ENCODE peak calls at places on chromosomes 3 and 15, in ten cellular contexts. Z is activated T-cell treated with anti-CD3 and anti-CD28 coated beads for 1 hour; I is ELF-1; Y is colonic mucosa; D is activated T-helper 1 cell treated with Interleukin-2 at 50 U/mL for 16 hours; H is AG09319; O is stimulated activated CD4-positive, alpha-beta T cell treated with anti-CD3 and anti-CD28 coated beads, TNF-alpha, amount 100 ng/mL, for 24 hours; U is psoas muscle; G is Panc1; V is LHCN-M2. K is an unnamed sample.

GRCh38 chr3:158279584-158279983 is 169.7 kb downstream of the RSRC1 start:
- DNase-seq in O (no peak), V (no peak), G (no peak), H (no peak), D (no peak), U (no peak), I (no peak), Y (no peak), Z (no peak), K (no peak)

GRCh38 chr3:84759361-84759760 is 199.4 kb upstream of the CADM2 start:
- DNase-seq in U (no peak), V (no peak), Y (no peak), Z (no peak), O (no peak), H (no peak), G (no peak), I (no peak), D (no peak), K (no peak)

GRCh38 chr3:138186803-138187295 is 252 bp upstream of the ARMC8 start:
- DNase-seq in O (peak; percentile 83), V (peak; percentile 84), G (no peak), D (peak; percentile 82), Y (peak; percentile 92), U (peak; percentile 89), H (peak; percentile 54), I (peak; percentile 94), Z (peak; percentile 82), K (peak; percentile 93)

GRCh38 chr3:110027446-110027845 is 690.1 kb upstream of the DPPA4 start:
- DNase-seq in V (peak; percentile 91), D (no peak), O (no peak), Z (no peak), G (no peak), U (no peak), I (no peak), Y (no peak), H (peak; percentile 32), K (no peak)

GRCh38 chr3:188520466-188520865 is 366.5 kb downstream of the LPP start:
- DNase-seq in Y (no peak), H (no peak), O (no peak), I (no peak), G (no peak), Z (no peak), U (no peak), V (no peak), D (no peak), K (no peak)

GRCh38 chr3:156479574-156479973 is 75.3 kb downstream of the SSR3 start:
- DNase-seq in Y (no peak), G (no peak), H (no peak), D (no peak), U (no peak), V (no peak), Z (no peak), I (no peak), O (no peak), K (no peak)

GRCh38 chr15:31230630-31231485 is 95.8 kb upstream of the KLF13 start:
- DNase-seq in U (no peak), O (no peak), D (no peak), I (no peak), Z (no peak), H (no peak), V (no peak), G (no peak), Y (no peak), K (no peak)

GRCh38 chr15:70935631-70936030 is 43.0 kb downstream of the LRRC49 start:
- DNase-seq in O (no peak), V (no peak), U (no peak), H (no peak), Z (no peak), D (no peak), Y (no peak), I (no peak), G (no peak), K (no peak)

GRCh38 chr15:77416954-77417353 is 3.0 kb downstream of the PEAK1 start:
- DNase-seq in G (no peak), I (no peak), U (no peak), H (no peak), Z (no peak), Y (peak; percentile 18), O (no peak), D (no peak), V (no peak), K (no peak)

GRCh38 chr3:1883489-1883888 is 215.2 kb upstream of the CNTN4 start:
- DNase-seq in Z (no peak), G (no peak), Y (no peak), O (no peak), V (no peak), U (no peak), D (no peak), I (no peak), H (no peak), K (no peak)

GRCh38 chr15:31278056-31278445 is 48.6 kb upstream of the KLF13 start:
- DNase-seq in D (no peak), O (no peak), G (no peak), H (no peak), I (peak; percentile 37), V (no peak), Z (no peak), Y (no peak), U (no peak), K (no peak)

GRCh38 chr15:67033521-67033920 is 31.9 kb upstream of the SMAD3 start:
- DNase-seq in H (no peak), V (no peak), Z (peak; percentile 15), I (peak; percentile 48), O (no peak), Y (no peak), U (no peak), D (peak; percentile 27), G (no peak), K (peak; percentile 49)

K was measured in left cardiac atrium.